ENCODE peak calls at places on chromosomes 5 and 9, in nine cellular contexts. H is activated CD4-positive, alpha-beta T cell treated with anti-CD3 and anti-CD28 coated beads for 24 hours; I is left ventricle myocardium inferior; Y is D341Med; T is NCI-H1092; D is GM03348; A is uterus; Q is SW 1271; X is GM23248. L is an unnamed sample.
A peak's percentile ranks its signal among the peaks of the same experiment; 100 is the strongest.

GRCh38 chr5:14444161-14444560 is 137.4 kb upstream of the OTULINL start:
- DNase-seq in H (no peak), I (no peak), Y (no peak), T (no peak), D (no peak), A (no peak), Q (no peak), X (peak; percentile 36), L (no peak)

GRCh38 chr5:174303035-174303434 is 257.5 kb downstream of the NSG2 start:
- DNase-seq in H (no peak), I (no peak), Y (no peak), T (no peak), D (no peak), A (no peak), Q (no peak), X (no peak), L (no peak)

GRCh38 chr5:1330146-1330846 is 14.6 kb downstream of the CLPTM1L start:
- DNase-seq in H (no peak), I (no peak), Y (no peak), T (no peak), D (no peak), A (no peak), Q (no peak), X (no peak), L (no peak)

GRCh38 chr9:36956908-36957307 is 77.2 kb downstream of the PAX5 start:
- DNase-seq in H (no peak), I (no peak), Y (no peak), T (no peak), D (no peak), A (no peak), Q (no peak), X (no peak), L (no peak)

GRCh38 chr9:136690841-136691261 is 3.6 kb upstream of the AGPAT2 start:
- DNase-seq in H (no peak), I (peak; percentile 82), Y (no peak), T (peak; percentile 58), D (no peak), A (no peak), Q (no peak), X (no peak), L (no peak)

GRCh38 chr9:77166193-77166592 is 11.1 kb upstream of the VPS13A start:
- DNase-seq in H (no peak), I (no peak), Y (no peak), T (no peak), D (no peak), A (no peak), Q (no peak), X (no peak), L (no peak)

GRCh38 chr5:37251673-37252072 is 2.5 kb upstream of the CPLANE1 start:
- DNase-seq in H (no peak), I (no peak), Y (no peak), T (no peak), D (no peak), A (no peak), Q (no peak), X (no peak), L (no peak)

GRCh38 chr5:181039471-181039870 is 595 bp upstream of the BTNL9 start:
- DNase-seq in H (no peak), I (no peak), Y (peak; percentile 15), T (no peak), D (no peak), A (no peak), Q (no peak), X (no peak), L (no peak)

GRCh38 chr9:20599195-20599594 is 23.1 kb downstream of the MLLT3 start:
- DNase-seq in H (no peak), I (no peak), Y (no peak), T (no peak), D (peak; percentile 31), A (no peak), Q (no peak), X (peak; percentile 73), L (no peak)